ENCODE peak calls at places on chromosomes 6 and 20, in four cellular contexts. O, Y, J and M are unnamed samples. For H3K9me3, the result is how much of the 10 kb centered on the place peaks cover.

GRCh38 chr20:38024496-38024895 is 8.8 kb downstream of the TTI1 start:
- DNase-seq in O (no peak), Y (no peak), J (no peak), M (no peak)

GRCh38 chr20:36852187-36852586 is 23.8 kb upstream of the TLDC2 start:
- DNase-seq in O (no peak), Y (no peak), J (no peak), M (no peak)

GRCh38 chr6:118537579-118537978 is 10.5 kb upstream of the PLN start:
- DNase-seq in O (no peak), Y (peak), J (no peak), M (no peak)

GRCh38 chr6:54876365-54876764 is 29.8 kb downstream of the FAM83B start:
- DNase-seq in O (no peak), Y (no peak), J (no peak), M (no peak)

GRCh38 chr6:52571099-52571755 is 5.6 kb downstream of the TRAM2 start:
- DNase-seq in O (no peak), Y (no peak), J (no peak), M (no peak)

GRCh38 chr20:36847009-36847709 is 28.8 kb upstream of the TLDC2 start:
- DNase-seq in O (no peak), Y (peak), J (peak), M (no peak)

GRCh38 chr6:137904822-137905617 is 38.0 kb downstream of the TNFAIP3 start:
- DNase-seq in O (peak), Y (no peak), J (peak), M (no peak)

GRCh38 chr20:62019144-62019805 is 46.4 kb downstream of the TAF4 start:
- DNase-seq in O (no peak), Y (no peak), J (no peak), M (no peak)

GRCh38 chr6:168128006-168128630 is 49.1 kb upstream of the FRMD1 start:
- DNase-seq in O (no peak), Y (no peak), J (no peak), M (no peak)

GRCh38 chr6:83879746-83880145 is 20.3 kb downstream of the CYB5R4 start:
- DNase-seq in O (no peak), Y (no peak), J (no peak), M (no peak)

GRCh38 chr6:33665957-33666356 is 44.8 kb downstream of the ITPR3 start:
- DNase-seq in O (no peak), Y (no peak), J (no peak), M (no peak)

GRCh38 chr6:90574610-90575009 is 12.3 kb downstream of the MAP3K7 start:
- DNase-seq in O (no peak), Y (peak), J (no peak), M (no peak)

GRCh38 chr20:3378138-3378537 is 29.3 kb downstream of the DNAAF9 start:
- DNase-seq in O (no peak), Y (no peak), J (no peak), M (no peak)

GRCh38 chr6:122589115-122589514 is 21.1 kb upstream of the PKIB start:
- DNase-seq in O (no peak), Y (no peak), J (no peak), M (no peak)

GRCh38 chr20:5215592-5216304 is 88.9 kb downstream of the CDS2 start:
- DNase-seq in O (no peak), Y (peak), J (no peak), M (no peak)

DNA sequence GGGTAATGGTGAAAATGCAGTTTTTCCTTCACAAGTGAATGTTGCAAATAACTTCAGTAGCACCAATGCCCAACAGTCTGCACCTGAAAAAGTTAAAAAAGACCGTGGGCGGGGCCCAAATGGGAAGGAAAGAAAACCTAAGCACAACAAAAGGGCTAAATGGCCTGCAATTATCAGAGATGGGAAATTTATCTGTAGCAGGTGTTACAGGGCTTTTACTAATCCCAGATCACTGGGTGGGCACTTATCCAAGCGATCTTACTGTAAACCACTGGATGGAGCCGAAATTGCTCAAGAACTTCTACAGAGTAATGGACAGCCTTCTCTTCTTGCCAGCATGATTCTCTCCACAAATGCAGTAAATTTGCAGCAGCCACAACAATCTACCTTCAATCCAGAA is 64.8 kb upstream of the SMIM8 start:
- DNase-seq in O (no peak), Y (no peak), J (no peak), M (no peak)
- H3K9me3 ChIP-seq in O (under half), Y (under half), J (under half), M (under half)

DNA sequence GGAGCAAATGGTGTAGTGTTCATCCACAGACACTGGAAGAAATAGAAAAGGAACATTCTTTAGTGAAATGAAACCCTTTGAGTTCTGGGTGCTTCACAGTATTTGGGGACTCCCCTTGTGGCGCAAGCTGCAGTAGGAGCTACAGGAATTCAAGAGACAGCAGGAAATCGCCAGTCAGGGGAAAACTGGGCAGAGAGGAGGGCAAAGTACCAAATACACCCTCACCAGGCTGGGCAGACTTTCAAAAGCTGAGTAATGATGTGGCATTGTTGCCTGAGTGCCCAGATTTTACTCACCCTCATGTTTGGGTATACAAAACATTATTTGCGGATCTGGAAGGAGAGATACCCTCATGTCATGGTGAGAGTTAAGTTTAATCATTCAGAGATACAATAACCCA is 97.9 kb downstream of the SOD2 start:
- DNase-seq in O (no peak), Y (peak), J (peak), M (no peak)
- H3K9me3 ChIP-seq in O (under half), Y (under half), J (under half), M (under half)

DNA sequence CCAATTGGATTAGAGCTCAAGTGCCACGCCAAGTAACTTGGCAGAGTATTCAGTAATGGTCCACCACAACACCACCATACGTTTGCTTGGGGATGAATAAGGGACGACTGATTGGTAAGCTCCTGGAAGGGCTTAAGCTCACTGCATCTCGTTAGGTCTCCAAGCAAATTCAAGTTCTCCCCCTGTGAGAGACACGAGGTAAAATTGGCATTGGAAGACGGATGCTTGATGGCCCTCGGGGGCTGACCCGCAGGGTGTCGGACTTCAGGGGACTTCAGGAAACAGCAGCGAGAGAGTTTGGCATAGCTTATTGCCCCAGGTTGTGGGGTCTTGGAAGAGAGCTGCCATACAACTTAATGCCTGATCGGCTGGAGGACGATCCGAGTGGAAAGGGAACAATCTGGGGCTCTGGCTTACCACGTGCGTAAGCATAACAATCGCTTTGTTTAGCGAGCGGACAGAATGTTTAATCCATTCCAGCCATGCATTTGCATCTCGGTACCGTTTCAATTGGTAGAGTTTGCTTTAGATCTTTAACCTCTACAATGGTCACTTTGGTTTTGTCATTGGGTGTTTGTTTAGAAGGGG is 4.8 kb upstream of the ZNFX1 start:
- DNase-seq in O (no peak), Y (no peak), J (no peak), M (no peak)
- H3K9me3 ChIP-seq in O (half or more), Y (under half), J (under half), M (half or more)

DNA sequence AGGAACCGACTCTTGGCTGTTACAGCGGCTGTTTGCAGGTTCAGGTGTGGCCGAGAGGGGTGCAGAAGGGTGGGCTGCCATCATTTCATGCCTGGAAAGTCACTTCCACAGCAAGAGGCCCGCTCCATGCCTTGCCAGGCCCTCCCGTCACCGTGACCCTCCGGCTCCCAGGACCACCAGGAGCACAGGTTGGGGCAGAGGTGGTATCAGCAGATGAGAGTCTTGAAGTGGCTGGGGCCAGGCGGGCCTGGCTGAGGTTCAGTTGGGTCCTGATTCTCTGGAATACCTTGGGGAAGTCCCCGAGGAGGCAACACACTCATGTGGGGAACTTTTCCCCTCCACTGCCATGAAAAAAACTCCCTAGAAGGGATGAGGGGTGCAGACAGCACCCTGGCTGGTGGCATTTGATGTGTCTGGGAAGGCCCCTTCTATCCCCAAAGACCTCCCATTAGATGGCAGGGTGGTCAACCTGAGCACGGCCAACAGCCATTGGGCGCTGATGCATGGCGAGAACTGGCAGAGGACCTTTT is 34.2 kb upstream of the IRF4 start:
- DNase-seq in O (no peak), Y (no peak), J (no peak), M (no peak)
- H3K9me3 ChIP-seq in O (under half), Y (under half), J (under half), M (under half)

DNA sequence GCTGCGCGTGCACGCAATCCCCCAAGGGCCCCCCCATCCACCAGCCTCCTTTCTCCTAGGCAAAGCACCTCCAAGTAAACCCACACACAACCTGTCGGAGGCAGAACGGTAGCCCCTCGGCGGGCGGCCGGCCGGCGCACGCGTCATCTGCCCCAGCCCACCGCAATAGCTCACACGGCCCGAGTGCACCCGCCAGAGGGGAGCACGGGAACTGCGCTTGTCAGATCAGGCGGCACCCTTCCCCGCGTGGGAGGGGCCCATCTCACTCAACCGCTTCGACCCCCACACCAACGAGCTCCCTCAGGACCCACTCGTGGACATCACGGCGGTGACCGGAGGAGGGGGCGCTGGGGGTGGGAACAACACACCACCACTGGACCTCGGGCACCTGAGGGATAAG is 767.9 kb upstream of the DEFB115 start:
- DNase-seq in O (no peak), Y (no peak), J (no peak), M (no peak)
- H3K9me3 ChIP-seq in O (under half), Y (under half), J (under half), M (under half)

GRCh38 chr20:44097521-44098255 is 89.3 kb downstream of the JPH2 start:
- DNase-seq in O (no peak), Y (peak), J (no peak), M (no peak)
- H3K9me3 ChIP-seq in O (under half), Y (under half), J (under half), M (under half)

GRCh38 chr20:49280463-49281058 is 2.7 kb upstream of the ZNFX1 start:
- DNase-seq in O (no peak), Y (no peak), J (no peak), M (no peak)
- H3K9me3 ChIP-seq in O (half or more), Y (under half), J (under half), M (half or more)

DNA sequence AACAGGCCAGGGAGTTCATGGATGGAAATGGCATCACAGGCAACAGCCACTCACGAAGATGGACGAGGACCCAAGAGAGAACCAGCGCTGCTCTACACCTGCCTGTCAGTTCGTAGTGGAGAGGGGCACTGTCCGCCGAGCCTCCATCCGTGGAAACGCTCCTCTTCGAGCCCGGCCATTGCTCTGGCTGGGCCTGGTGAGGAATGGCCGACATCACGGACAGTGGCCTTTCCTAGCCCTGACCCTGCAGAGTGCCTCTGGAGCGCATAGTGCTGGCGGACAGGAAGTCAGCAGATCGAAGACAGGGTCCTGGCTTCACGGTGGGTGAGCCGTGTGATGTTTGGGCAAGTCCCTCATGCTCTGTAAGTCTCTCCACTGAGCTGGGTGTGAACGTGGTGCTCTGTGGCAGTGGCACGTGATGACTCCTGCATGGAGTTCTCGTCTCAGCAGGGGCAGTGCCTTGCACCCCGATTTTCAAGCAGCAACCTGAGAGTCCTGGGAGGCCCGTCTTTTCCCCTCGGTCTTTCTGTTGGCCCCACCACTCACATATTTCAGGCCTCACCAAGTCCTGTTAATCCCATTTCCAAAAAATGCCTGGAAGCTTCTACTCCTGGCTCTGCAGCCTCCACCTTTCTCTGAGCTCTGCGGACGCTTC is 214.4 kb downstream of the ERMARD start:
- DNase-seq in O (no peak), Y (no peak), J (no peak), M (no peak)
- H3K9me3 ChIP-seq in O (under half), Y (under half), J (under half), M (under half)

DNA sequence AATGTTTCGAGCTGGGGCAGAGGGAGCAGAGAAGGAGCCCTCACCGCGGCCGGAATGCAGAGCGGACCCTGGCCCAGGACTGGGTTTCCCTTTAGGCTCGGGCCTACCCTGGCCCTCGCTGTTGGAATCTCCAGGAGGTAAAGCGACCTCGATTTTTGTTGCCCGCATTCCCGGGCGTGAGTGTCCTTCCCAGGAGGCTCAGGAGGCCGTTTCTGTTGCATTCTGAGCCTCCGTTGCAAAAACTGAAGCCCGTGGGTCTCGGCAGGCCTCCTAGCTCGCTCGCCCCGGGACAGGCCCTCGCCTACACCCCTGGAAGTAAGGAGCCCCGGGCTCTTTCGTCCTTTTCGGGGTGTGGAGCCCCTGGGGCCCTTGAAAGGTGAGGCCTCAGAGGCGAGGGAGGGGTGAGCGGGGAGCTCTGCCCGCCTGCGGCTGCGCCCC is 2.2 kb downstream of the NR2E1 start:
- DNase-seq in O (no peak), Y (no peak), J (no peak), M (no peak)
- H3K9me3 ChIP-seq in O (under half), Y (under half), J (under half), M (under half)

DNA sequence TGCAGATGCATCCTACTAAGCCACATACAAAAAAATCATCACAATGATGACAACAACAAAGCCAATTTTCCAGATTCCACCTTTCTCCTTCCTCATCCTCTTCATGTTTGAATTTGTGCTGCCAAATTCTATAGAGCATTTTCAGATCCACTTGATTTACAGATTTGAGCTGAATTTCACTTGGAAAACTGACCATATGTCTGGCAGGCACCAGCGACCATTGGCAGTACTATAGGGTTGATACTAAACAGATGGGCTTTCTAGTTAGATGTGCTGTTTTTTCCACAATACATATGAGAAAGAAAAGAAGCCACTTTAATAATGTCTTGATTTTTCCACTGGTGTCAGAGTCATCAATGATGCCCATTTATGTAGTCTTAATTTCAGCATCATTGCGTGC is 127.0 kb downstream of the PHACTR3 start:
- DNase-seq in O (no peak), Y (no peak), J (no peak), M (no peak)
- H3K9me3 ChIP-seq in O (under half), Y (under half), J (under half), M (under half)